ENCODE peak calls at places on chromosomes 3 and 15, in seven cellular contexts. F, Q, P, H, Z, N and B are unnamed samples.

GRCh38 chr3:149085828-149086231 is 503 bp downstream of the HLTF start:
- DNase-seq in F (peak; percentile 84), Q (peak; percentile 46), P (peak; percentile 22), H (no peak), Z (peak; percentile 65), N (peak; percentile 54), B (peak; percentile 63)

GRCh38 chr15:29268706-29269484 is 727 bp downstream of the NSMCE3 start:
- DNase-seq in F (peak; percentile 57), Q (peak; percentile 8), P (peak; percentile 59), H (no peak), Z (peak; percentile 66), N (peak; percentile 45), B (peak; percentile 73)

GRCh38 chr3:114660124-114660523 is 366.3 kb downstream of the TIGIT start:
- DNase-seq in F (peak; percentile 29), Q (no peak), P (peak; percentile 11), H (no peak), Z (no peak), N (no peak), B (peak; percentile 48)

GRCh38 chr3:49785565-49786356 is 581 bp downstream of the IP6K1 start:
- DNase-seq in F (no peak), Q (peak; percentile 25), P (peak; percentile 52), H (no peak), Z (peak; percentile 63), N (peak; percentile 28), B (peak; percentile 71)

GRCh38 chr3:148707596-148708386 is 10.1 kb downstream of the AGTR1 start:
- DNase-seq in F (no peak), Q (peak; percentile 47), P (no peak), H (no peak), Z (no peak), N (no peak), B (peak; percentile 12)

GRCh38 chr3:69144631-69145244 is 22.3 kb upstream of the LMOD3 start:
- DNase-seq in F (peak; percentile 62), Q (no peak), P (no peak), H (no peak), Z (peak; percentile 83), N (no peak), B (no peak)

GRCh38 chr15:88938802-88939485 is 25.8 kb upstream of the MFGE8 start:
- DNase-seq in F (peak; percentile 9), Q (no peak), P (no peak), H (no peak), Z (peak; percentile 74), N (no peak), B (no peak)

GRCh38 chr3:4061201-4061600 is 242.0 kb upstream of the SETMAR start:
- DNase-seq in F (no peak), Q (no peak), P (no peak), H (no peak), Z (no peak), N (no peak), B (no peak)

GRCh38 chr15:40042791-40043320 is 3.9 kb upstream of the SRP14 start:
- DNase-seq in F (no peak), Q (no peak), P (no peak), H (no peak), Z (no peak), N (no peak), B (no peak)

GRCh38 chr3:61299343-61299742 is 48.1 kb upstream of the FHIT start:
- DNase-seq in F (no peak), Q (no peak), P (no peak), H (no peak), Z (peak; percentile 53), N (no peak), B (no peak)

DNA sequence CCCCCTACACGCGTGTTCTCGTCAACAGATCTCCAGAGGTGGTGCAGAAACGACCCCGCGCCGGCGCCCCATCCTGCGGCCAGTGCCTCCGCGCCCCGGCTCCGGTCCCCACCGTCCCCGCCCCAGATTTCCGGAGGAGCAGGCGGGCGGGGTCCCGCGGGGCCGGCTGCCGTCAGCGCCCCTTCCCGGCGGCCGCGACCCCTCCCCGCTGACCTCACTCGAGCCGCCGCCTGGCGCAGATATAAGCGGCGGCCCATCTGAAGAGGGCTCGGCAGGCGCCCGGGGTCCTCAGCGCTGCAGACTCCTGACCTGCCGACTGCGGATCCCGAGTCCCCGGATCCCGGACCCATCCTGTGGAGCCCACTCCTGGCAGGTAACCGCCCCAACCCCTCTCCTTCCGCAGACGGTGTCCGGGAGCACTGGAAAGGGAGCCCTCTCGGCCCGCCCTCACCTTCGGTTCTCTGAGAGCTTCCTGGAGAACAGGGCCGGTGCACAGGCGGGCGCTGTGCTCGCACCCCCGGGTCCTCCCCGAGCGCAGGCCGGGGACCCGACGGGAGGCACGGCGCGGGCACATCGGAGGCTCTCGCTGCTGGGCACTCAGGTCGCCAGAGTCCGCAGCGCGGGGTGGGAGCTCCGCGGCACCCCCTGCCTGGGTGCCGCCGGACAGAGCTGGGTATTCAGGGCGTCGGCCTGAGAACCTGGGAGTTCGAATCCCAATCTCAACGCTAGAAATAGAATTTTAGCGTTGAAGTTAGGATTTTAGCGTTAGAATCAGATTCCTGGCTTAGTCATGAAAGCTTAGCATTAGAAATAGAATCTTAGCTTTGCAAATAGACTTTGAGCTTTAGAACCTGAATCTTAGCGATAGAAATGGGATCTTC is at the start of gene TRH:
- DNase-seq in F (peak; percentile 78), Q (no peak), P (no peak), H (no peak), Z (peak; percentile 63), N (no peak), B (no peak)
- TF ChIP-seq EZH2 in F (peak; percentile 99), Q (no peak), P (peak; percentile 91), H (no peak), Z (peak; percentile 90), N (no peak), B (no peak)

DNA sequence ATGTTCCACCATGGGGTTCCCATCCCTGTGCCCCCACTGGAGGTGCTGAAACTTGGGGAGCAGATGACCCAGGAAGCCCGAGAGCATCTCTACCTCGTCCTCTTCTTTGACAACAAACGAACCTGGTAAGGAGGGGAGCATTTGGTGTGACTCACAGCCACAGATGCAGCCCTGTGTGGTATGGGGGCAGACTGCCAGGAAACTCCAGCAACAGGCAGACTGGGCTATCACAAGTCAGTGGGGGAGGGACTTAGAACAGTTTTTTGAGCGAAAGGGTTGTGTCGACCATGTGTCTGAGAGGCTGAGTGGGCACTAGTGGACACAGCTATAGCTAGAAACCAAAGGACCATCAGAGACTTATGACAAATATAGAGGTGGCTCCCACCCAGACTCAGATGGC is 3.4 kb upstream of the OGG1 start:
- DNase-seq in F (no peak), Q (peak; percentile 45), P (peak; percentile 32), H (no peak), Z (no peak), N (no peak), B (peak; percentile 84)
- TF ChIP-seq EZH2phosphoT487 in F (no peak), Q (no peak), P (no peak), H (no peak), Z (no peak), N (no peak), B (no peak)

GRCh38 chr3:39809181-39809994 is at the start of gene MYRIP:
- DNase-seq in F (peak; percentile 93), Q (peak; percentile 22), P (peak; percentile 86), H (no peak), Z (peak; percentile 89), N (peak; percentile 87), B (peak; percentile 41)

GRCh38 chr3:39811561-39811960 is 2.2 kb downstream of the MYRIP start:
- DNase-seq in F (no peak), Q (no peak), P (no peak), H (no peak), Z (no peak), N (no peak), B (no peak)

GRCh38 chr3:39810647-39811161 is 1.3 kb downstream of the MYRIP start:
- DNase-seq in F (peak; percentile 15), Q (no peak), P (peak; percentile 8), H (no peak), Z (peak; percentile 40), N (no peak), B (no peak)

GRCh38 chr3:39808467-39809180 is 785 bp upstream of the MYRIP start:
- DNase-seq in F (peak; percentile 88), Q (no peak), P (peak; percentile 42), H (no peak), Z (peak; percentile 89), N (no peak), B (peak; percentile 32)

GRCh38 chr3:39809995-39810595 is 686 bp downstream of the MYRIP start:
- DNase-seq in F (peak; percentile 37), Q (no peak), P (peak; percentile 8), H (no peak), Z (peak; percentile 60), N (peak; percentile 12), B (peak; percentile 3)
- TF ChIP-seq EZH2 in F (peak; percentile 93), Q (peak; percentile 76), P (peak; percentile 83), H (no peak), Z (no peak), N (no peak), B (peak; percentile 93)

DNA sequence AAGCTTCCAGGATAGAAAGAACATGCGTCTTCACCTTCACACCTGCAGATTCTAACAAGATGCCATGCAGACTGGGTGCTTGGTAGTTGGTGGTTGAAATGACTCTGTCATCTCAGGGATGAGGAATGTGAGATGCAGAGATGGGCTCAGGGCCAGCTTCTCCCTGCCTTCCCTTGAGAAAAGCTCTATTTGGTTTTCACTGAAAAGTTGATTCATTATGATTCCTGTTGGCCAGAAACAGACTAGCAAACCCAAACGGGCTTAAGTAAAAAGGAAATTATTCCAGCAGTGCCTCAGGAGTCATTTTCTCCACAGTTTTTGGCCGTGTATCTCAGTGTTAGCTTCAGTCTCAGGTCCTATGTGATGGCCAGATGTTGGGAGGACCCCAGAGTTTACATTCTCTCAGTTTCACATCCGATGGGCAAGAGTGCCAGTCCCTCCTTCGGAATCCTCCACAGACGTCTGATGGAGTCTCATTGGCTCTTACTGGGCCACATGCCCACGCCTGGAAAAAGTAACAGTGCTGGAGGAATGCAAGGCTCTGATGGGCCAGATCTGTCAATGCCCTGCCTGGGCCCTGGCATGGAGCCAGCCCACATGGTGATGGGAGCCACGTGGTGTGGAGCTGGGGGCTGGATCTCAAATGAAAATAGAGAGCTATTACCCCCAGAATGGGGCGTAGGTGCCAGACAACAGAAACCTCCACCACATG is 22.3 kb upstream of the SACM1L start:
- DNase-seq in F (no peak), Q (peak; percentile 85), P (peak; percentile 33), H (no peak), Z (no peak), N (no peak), B (peak; percentile 73)
- TF ChIP-seq EZH2phosphoT487 in F (no peak), Q (no peak), P (no peak), H (no peak), Z (no peak), N (no peak), B (no peak)